ENCODE peak calls at places on chromosomes 16 and 17, in four cellular contexts. M, K, G and U are unnamed samples. For H3K4me1, the result is how much of the 10 kb centered on the place peaks cover.

GRCh38 chr17:36128411-36128978 is 24.9 kb downstream of the CCL4 start:
- DNase-seq in M (no peak), K (no peak), G (peak), U (no peak)

GRCh38 chr16:3119701-3120408 is 7.5 kb downstream of the ZNF205 start:
- DNase-seq in M (no peak), K (no peak), G (no peak), U (no peak)

GRCh38 chr16:21566891-21567414 is 32.4 kb upstream of the METTL9 start:
- DNase-seq in M (no peak), K (no peak), G (peak), U (peak)

GRCh38 chr17:51251010-51251409 is 8.8 kb downstream of the MBTD1 start:
- DNase-seq in M (no peak), K (no peak), G (no peak), U (no peak)

GRCh38 chr17:47733414-47734288 is 615 bp downstream of the TBX21 start:
- DNase-seq in M (peak), K (no peak), G (no peak), U (no peak)

GRCh38 chr16:785563-786535 is 2.3 kb downstream of the RPUSD1 start:
- DNase-seq in M (peak), K (peak), G (peak), U (peak)

GRCh38 chr16:21028728-21029127 is 121.9 kb downstream of the DNAH3 start:
- DNase-seq in M (no peak), K (no peak), G (no peak), U (no peak)

GRCh38 chr17:2239170-2239551 is 64.4 kb downstream of the SMG6 start:
- DNase-seq in M (no peak), K (no peak), G (no peak), U (no peak)

GRCh38 chr16:12296991-12297390 is 320.5 kb downstream of the SNX29 start:
- DNase-seq in M (no peak), K (no peak), G (no peak), U (no peak)

GRCh38 chr16:49651980-49652379 is 203.9 kb downstream of the ZNF423 start:
- DNase-seq in M (no peak), K (no peak), G (no peak), U (peak)

GRCh38 chr16:31466381-31466841 is 5.5 kb upstream of the TGFB1I1 start:
- DNase-seq in M (no peak), K (no peak), G (no peak), U (no peak)

GRCh38 chr16:86751081-86752030 is 173.0 kb downstream of the FOXL1 start:
- DNase-seq in M (no peak), K (no peak), G (no peak), U (no peak)

GRCh38 chr16:49439050-49439449 is 65.4 kb downstream of the C16orf78 start:
- DNase-seq in M (peak), K (no peak), G (no peak), U (no peak)

DNA sequence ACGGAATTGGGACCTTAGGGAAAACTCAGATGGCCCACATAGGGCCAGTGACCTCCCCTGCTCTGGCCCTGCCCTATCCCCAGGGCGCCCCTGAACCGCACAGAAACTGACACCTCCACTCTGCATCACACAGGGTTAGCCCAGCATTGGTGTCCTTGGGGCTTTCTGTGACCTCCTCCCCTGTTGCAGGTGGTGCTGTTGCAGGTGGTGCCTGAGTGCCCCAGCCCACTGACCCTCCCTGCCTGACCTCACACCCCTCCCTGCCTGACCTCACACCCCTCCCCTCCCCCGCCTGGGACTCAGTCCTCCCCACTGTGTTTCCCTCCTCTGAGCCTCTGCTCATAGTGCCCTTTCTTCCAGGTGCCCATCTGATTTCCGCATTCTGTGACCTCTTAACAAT is 21.4 kb downstream of the TNFRSF13B start:
- DNase-seq in M (no peak), K (no peak), G (no peak), U (no peak)
- H3K4me1 ChIP-seq in M (under half), K (under half), G (under half), U (under half)

DNA sequence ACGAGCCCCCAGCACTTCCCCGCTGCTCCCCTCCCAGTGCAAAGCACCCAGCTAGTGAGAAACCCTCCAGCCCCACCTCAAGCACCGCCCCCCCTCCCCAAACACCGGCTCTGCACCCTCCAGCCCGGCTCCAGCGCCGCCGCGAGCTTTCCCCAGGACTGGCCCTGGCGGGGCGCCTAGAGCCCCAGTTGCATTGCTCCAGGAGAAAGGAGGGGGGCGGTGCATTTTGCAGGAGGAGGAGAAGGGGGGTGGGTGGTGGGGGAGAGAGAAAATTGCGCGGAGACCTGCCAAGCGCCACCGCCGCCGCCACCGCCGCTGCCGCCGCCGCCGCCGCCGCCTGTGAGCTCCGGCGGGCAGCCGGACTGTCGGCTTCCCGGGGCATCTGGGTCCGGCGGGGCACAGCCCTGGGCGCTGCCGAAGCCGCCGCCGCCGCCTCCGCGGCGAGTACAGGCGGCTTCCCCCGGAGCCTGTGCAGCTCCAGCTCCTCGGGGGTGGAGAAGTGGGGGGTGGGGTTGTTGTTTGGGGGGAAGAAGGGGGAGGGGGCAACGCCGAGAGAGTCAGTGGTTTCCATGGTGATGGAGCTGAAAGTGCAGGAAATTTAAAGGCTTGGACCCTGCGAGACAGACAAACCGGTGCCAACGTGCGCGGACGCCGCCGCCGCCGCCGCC is at the start of gene NOG:
- DNase-seq in M (peak), K (peak), G (no peak), U (peak)
- H3K4me1 ChIP-seq in M (under half), K (under half), G (under half), U (under half)

GRCh38 chr16:16159662-16160061 is 63.6 kb downstream of the ABCC6 start:
- DNase-seq in M (no peak), K (no peak), G (no peak), U (no peak)

GRCh38 chr16:16161319-16161718 is 62.0 kb downstream of the ABCC6 start:
- DNase-seq in M (no peak), K (no peak), G (no peak), U (no peak)

GRCh38 chr16:16158082-16158658 is 65.1 kb downstream of the ABCC6 start:
- DNase-seq in M (no peak), K (no peak), G (no peak), U (no peak)

GRCh38 chr16:16157166-16157565 is 66.1 kb downstream of the ABCC6 start:
- DNase-seq in M (no peak), K (no peak), G (no peak), U (no peak)

GRCh38 chr16:16158741-16159374 is 64.4 kb downstream of the ABCC6 start:
- DNase-seq in M (no peak), K (no peak), G (no peak), U (no peak)
- H3K4me1 ChIP-seq in M (under half), K (under half), G (under half), U (under half)

DNA sequence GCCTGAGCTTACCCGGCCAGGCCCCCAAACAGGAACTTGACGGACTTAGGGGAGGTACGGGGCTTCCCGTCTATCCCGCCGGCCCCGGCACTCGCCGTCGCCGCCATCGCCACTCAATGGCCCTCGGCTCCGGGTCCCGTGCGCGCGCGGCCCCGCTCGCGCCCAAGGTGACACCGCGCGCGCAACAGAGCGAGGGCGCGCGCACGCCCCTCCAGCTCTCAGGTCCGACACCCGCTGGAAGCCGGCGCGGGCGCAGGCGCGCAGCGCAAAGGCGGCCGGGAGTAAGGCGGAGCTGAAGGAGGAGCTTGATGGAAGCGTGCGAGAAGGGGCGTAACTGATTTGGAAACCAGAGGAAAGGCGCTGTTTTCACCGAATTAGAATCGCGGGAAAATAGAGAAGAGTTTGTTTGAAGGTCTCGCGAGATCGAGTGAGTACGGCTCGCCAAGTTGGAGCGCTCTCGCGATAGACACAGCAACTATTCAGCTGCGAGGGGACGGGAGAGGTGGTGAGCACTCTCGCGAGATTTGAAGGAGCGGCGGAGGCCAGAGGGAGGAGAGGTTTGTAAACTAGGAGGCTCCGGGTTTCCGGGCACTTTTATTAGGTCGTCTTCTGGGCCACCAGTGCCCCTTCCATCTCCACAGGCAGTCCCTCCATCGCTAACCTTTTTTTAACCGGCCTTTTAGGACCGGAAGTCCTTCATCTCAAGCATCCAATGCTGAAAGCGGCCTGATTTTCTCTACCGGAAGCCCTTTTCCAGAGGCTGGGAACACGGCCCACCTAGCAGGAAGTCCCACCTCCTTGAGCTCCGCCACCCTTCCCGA is at the start of the genes RNF167 and SLC25A11:
- DNase-seq in M (peak), K (peak), G (peak), U (peak)
- H3K4me1 ChIP-seq in M (under half), K (under half), G (under half), U (under half)

DNA sequence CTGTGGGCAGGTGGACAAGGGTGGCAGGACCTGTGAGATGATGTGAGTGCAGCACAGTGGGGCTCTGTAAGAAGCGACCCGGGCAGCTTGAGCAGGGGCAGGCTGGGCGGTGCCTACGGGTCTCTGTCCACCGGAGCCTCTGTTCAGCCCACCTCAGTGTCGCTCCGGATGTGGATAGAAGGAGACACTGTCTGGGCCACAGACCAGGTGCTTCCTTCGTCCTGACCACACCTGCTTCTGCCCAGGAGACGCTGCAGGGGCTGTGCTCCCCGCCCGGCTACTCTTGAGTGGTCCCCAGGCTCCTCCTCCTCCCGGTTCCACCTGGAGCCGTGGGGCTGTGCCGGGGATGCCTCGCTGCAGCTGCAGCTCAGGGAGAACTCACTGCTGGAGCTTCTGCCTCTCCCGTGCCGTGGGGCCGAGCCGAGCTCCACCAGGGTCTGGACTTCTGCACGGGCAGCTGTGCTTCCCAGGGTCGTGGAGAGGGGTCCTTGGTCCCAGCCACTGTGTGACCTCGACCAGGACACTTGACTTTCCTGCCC is 21.5 kb downstream of the METRNL start:
- DNase-seq in M (no peak), K (no peak), G (peak), U (no peak)
- H3K4me1 ChIP-seq in M (under half), K (half or more), G (under half), U (under half)

DNA sequence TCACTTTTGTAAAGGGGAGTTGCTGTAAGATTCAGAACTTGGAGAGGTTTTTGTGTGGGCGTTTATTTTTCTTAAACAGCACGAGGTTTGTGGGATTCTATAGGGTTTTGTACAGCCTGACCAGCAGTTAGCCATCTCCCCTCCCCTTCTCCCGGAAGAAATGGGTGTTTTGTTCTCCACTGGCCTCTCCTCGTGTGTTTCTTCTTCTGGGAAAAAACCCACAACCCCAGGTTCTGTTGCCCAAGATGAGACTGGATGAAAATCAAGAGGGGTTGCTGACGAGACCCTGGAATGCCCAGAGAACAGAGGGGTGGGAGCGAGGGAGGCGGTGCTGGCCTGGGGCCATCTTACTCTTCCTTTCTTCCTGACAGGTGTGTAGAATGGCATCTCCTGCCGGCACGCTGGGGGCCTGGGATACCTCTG is 186.1 kb downstream of the MSI2 start:
- DNase-seq in M (no peak), K (no peak), G (no peak), U (no peak)
- H3K4me1 ChIP-seq in M (half or more), K (under half), G (under half), U (under half)

GRCh38 chr16:46811682-46812081 is 19.3 kb downstream of the C16orf87 start:
- DNase-seq in M (no peak), K (no peak), G (no peak), U (no peak)

GRCh38 chr16:46813611-46814010 is 17.4 kb downstream of the C16orf87 start:
- DNase-seq in M (no peak), K (no peak), G (no peak), U (no peak)

GRCh38 chr16:46812781-46813555 is 18.0 kb downstream of the C16orf87 start:
- DNase-seq in M (no peak), K (no peak), G (no peak), U (no peak)

GRCh38 chr16:46803373-46803772 is 27.6 kb downstream of the C16orf87 start:
- DNase-seq in M (no peak), K (no peak), G (no peak), U (no peak)

GRCh38 chr16:46808997-46809396 is 22.0 kb downstream of the C16orf87 start:
- DNase-seq in M (no peak), K (no peak), G (no peak), U (no peak)
- H3K4me1 ChIP-seq in M (under half), K (under half), G (under half), U (under half)

GRCh38 chr16:84819644-84820304 is at the start of gene CRISPLD2:
- DNase-seq in M (peak), K (peak), G (peak), U (peak)

GRCh38 chr16:84820771-84821170 is 986 bp downstream of the CRISPLD2 start:
- DNase-seq in M (no peak), K (no peak), G (no peak), U (no peak)

GRCh38 chr16:84818989-84819643 is 669 bp upstream of the CRISPLD2 start:
- DNase-seq in M (no peak), K (no peak), G (no peak), U (no peak)

GRCh38 chr16:84821179-84821578 is 1.4 kb downstream of the CRISPLD2 start:
- DNase-seq in M (no peak), K (no peak), G (no peak), U (no peak)

GRCh38 chr16:84820305-84820684 is 510 bp downstream of the CRISPLD2 start:
- DNase-seq in M (no peak), K (no peak), G (no peak), U (no peak)
- H3K4me1 ChIP-seq in M (under half), K (under half), G (under half), U (under half)

DNA sequence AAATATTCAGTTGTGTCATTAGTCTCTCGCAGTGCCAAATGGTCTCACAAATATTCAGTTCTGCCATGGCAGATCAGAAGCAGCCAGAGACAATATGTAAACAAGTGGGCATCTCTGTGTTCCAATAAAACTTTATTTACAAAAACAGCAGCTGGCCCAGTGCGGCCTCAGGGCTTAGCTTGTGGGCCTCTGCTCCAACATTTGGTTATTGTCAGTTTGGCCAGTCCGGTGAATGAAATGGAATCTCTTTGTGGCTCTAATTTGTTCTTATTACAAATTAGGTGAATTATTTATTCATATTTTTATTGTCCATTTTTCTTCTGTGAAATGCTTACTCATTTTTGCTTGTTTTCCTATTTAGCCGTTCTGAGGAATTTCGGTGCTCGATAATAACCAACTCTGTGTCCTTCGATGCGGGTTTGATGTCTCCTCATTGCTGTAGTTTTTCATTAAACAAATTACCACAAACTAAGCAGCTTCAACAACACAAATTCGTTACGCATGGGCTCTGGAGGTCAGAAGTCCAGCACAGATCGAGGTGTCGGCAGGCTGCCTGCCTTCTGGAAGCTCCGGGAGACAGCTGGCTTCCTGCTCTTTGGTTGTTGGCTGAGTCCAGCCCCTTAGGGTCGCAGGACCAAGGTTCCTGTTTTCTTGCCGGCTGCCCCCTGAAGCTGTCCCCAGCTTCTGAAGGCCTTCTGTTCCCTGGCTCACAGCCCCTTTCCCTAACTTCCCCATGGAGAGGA is 4.1 kb upstream of the SLC38A10 start:
- DNase-seq in M (no peak), K (no peak), G (no peak), U (peak)
- H3K4me1 ChIP-seq in M (under half), K (under half), G (under half), U (under half)